ENCODE peak calls at places on chromosomes 12 and 14, in seven cellular contexts. Q is SW 1271; B is naive thymus-derived CD8-positive, alpha-beta T cell; L is stimulated activated CD8-positive, alpha-beta memory T cell treated with anti-CD3 and anti-CD28 coated beads, Interleukin-2, amount 100 ng/mL, for 48 hours; D is type B pancreatic cell; K is fibroblast of mammary gland; W is effector CD8-positive, alpha-beta T cell. F is an unnamed sample.

GRCh38 chr12:16281157-16281556 is 3.7 kb upstream of the SLC15A5 start:
- DNase-seq in Q (no peak), B (no peak), L (no peak), D (no peak), K (peak), W (no peak), F (no peak)

GRCh38 chr14:99689266-99690236 is 5.5 kb downstream of the CYP46A1 start:
- DNase-seq in Q (no peak), B (no peak), L (no peak), D (peak), K (no peak), W (no peak), F (no peak)

GRCh38 chr12:58450868-58451482 is 469.3 kb downstream of the LRIG3 start:
- DNase-seq in Q (no peak), B (no peak), L (no peak), D (no peak), K (no peak), W (no peak), F (no peak)

GRCh38 chr12:93813181-93813580 is 136.0 kb downstream of the CRADD start:
- DNase-seq in Q (no peak), B (no peak), L (no peak), D (no peak), K (peak), W (no peak), F (no peak)

GRCh38 chr12:89359615-89360014 is 7.3 kb upstream of the DUSP6 start:
- DNase-seq in Q (no peak), B (no peak), L (no peak), D (no peak), K (no peak), W (no peak), F (no peak)

GRCh38 chr14:87617079-87617478 is 375.9 kb downstream of the GALC start:
- DNase-seq in Q (no peak), B (no peak), L (no peak), D (no peak), K (no peak), W (no peak), F (no peak)

GRCh38 chr12:93841671-93842070 is 164.5 kb downstream of the CRADD start:
- DNase-seq in Q (no peak), B (no peak), L (no peak), D (no peak), K (no peak), W (no peak), F (no peak)

GRCh38 chr12:21697829-21698630 is 40.4 kb upstream of the LDHB start:
- DNase-seq in Q (no peak), B (no peak), L (no peak), D (no peak), K (peak), W (no peak), F (no peak)

GRCh38 chr12:7832059-7832696 is 40.5 kb downstream of the SLC2A14 start:
- DNase-seq in Q (no peak), B (no peak), L (no peak), D (no peak), K (peak), W (no peak), F (no peak)

GRCh38 chr12:51441583-51441982 is 17.0 kb downstream of the SLC4A8 start:
- DNase-seq in Q (no peak), B (no peak), L (no peak), D (no peak), K (peak), W (no peak), F (no peak)

GRCh38 chr12:29638528-29638927 is 141.0 kb upstream of the OVCH1 start:
- DNase-seq in Q (no peak), B (no peak), L (no peak), D (no peak), K (no peak), W (no peak), F (no peak)

GRCh38 chr14:94600148-94600545 is 12.0 kb upstream of the SERPINA3 start:
- DNase-seq in Q (no peak), B (peak), L (no peak), D (no peak), K (no peak), W (no peak), F (no peak)

GRCh38 chr12:17949558-17950141 is 140.3 kb downstream of the RERGL start:
- DNase-seq in Q (no peak), B (no peak), L (no peak), D (no peak), K (no peak), W (no peak), F (no peak)

F was measured in stimulated activated naive B cell treated with anti-CD40 and anti-IgM and Interleukin-4, amounts not matched to agents 10 μg/mL and 1 μg/mL and 100 μg/mL, for 72 hours.